ENCODE peak calls at places on chromosomes 2 and 18, in ten cellular contexts. I, O, Z, P, D, U, E, A, H and W are unnamed samples.

GRCh38 chr2:239485622-239486021 is 84.8 kb upstream of the HDAC4 start:
- DNase-seq in I (no peak), O (no peak), Z (no peak), P (no peak), D (no peak), U (no peak), E (no peak), A (no peak), H (no peak), W (no peak)

GRCh38 chr2:39780825-39781600 is 2.0 kb upstream of the THUMPD2 start:
- DNase-seq in I (no peak), O (no peak), Z (no peak), P (peak), D (peak), U (no peak), E (no peak), A (no peak), H (no peak), W (no peak)

GRCh38 chr2:36696533-36696932 is at the start of gene VIT:
- DNase-seq in I (no peak), O (no peak), Z (no peak), P (no peak), D (no peak), U (no peak), E (no peak), A (no peak), H (no peak), W (no peak)

GRCh38 chr2:160208662-160209229 is 8.7 kb upstream of the ITGB6 start:
- DNase-seq in I (no peak), O (no peak), Z (no peak), P (no peak), D (no peak), U (no peak), E (no peak), A (no peak), H (no peak), W (no peak)

GRCh38 chr2:126482582-126483464 is 173.1 kb upstream of the GYPC start:
- DNase-seq in I (no peak), O (no peak), Z (no peak), P (peak), D (peak), U (no peak), E (no peak), A (no peak), H (no peak), W (no peak)

GRCh38 chr2:240993446-240994160 is 4.8 kb upstream of the SNED1 start:
- DNase-seq in I (no peak), O (no peak), Z (no peak), P (no peak), D (no peak), U (no peak), E (no peak), A (peak), H (no peak), W (no peak)

GRCh38 chr18:77012751-77013550 is 119.6 kb downstream of the MBP start:
- DNase-seq in I (no peak), O (no peak), Z (no peak), P (no peak), D (no peak), U (no peak), E (no peak), A (no peak), H (no peak), W (no peak)

GRCh38 chr2:7083580-7084509 is 166.6 kb downstream of the RNF144A start:
- DNase-seq in I (peak), O (no peak), Z (no peak), P (peak), D (peak), U (no peak), E (no peak), A (no peak), H (peak), W (no peak)

GRCh38 chr2:174957049-174957448 is 48.1 kb downstream of the CHN1 start:
- DNase-seq in I (no peak), O (no peak), Z (no peak), P (no peak), D (no peak), U (no peak), E (no peak), A (no peak), H (no peak), W (no peak)

GRCh38 chr2:206990335-206990734 is 51.0 kb downstream of the CPO start:
- DNase-seq in I (no peak), O (no peak), Z (no peak), P (no peak), D (no peak), U (no peak), E (no peak), A (no peak), H (no peak), W (no peak)

GRCh38 chr18:44637210-44638051 is 43.3 kb upstream of the SETBP1 start:
- DNase-seq in I (no peak), O (peak), Z (no peak), P (no peak), D (no peak), U (no peak), E (no peak), A (no peak), H (no peak), W (no peak)

GRCh38 chr2:109230980-109231420 is 102.0 kb downstream of the SH3RF3 start:
- DNase-seq in I (no peak), O (no peak), Z (peak), P (no peak), D (no peak), U (no peak), E (no peak), A (no peak), H (no peak), W (no peak)
- H3K27ac ChIP-seq in I (no peak), O (no peak), Z (peak), P (no peak), D (no peak), U (peak), E (no peak), A (no peak), H (no peak), W (no peak)

GRCh38 chr18:6616981-6617380 is 112.5 kb upstream of the ARHGAP28 start:
- DNase-seq in I (no peak), O (no peak), Z (no peak), P (no peak), D (no peak), U (no peak), E (no peak), A (no peak), H (no peak), W (no peak)
- TF ChIP-seq CTCF in I (no peak), O (no peak), Z (no peak), P (no peak), D (no peak), U (no peak), E (no peak), A (no peak), H (no peak), W (no peak)

GRCh38 chr18:46250084-46250811 is 146.1 kb downstream of the HAUS1 start:
- DNase-seq in I (peak), O (no peak), Z (no peak), P (peak), D (no peak), U (no peak), E (no peak), A (no peak), H (peak), W (peak)
- H3K4me3 ChIP-seq in I (no peak), O (no peak), Z (no peak), P (peak), D (no peak), U (no peak), E (no peak), A (no peak), H (no peak), W (peak)

GRCh38 chr2:222794585-222795579 is 66.0 kb upstream of the ACSL3 start:
- DNase-seq in I (no peak), O (no peak), Z (no peak), P (no peak), D (peak), U (no peak), E (no peak), A (no peak), H (no peak), W (no peak)
- H3K27ac ChIP-seq in I (no peak), O (peak), Z (no peak), P (no peak), D (peak), U (no peak), E (no peak), A (no peak), H (no peak), W (no peak)

GRCh38 chr2:78355967-78356366 is 669.5 kb upstream of the REG3G start:
- DNase-seq in I (no peak), O (no peak), Z (no peak), P (no peak), D (no peak), U (no peak), E (no peak), A (no peak), H (no peak), W (no peak)

DNA sequence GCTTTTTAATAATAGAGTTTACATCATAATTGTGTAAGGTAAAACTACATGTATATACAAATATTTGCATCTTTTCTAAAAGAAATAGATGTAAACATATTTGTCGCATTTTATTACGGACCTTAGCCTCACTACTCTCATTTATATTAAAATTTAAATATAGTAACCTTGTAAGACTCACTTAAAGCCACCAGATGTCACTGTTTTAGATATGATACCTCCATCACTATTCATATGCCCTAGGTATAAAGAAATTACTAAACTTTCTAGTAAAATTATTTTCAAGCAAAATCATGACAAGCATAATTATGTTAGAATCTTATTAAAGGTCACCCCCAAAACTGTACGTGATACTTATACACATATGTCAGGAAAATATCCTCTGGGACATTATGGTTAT is 674.3 kb upstream of the REG3G start:
- DNase-seq in I (no peak), O (peak), Z (no peak), P (no peak), D (no peak), U (no peak), E (no peak), A (no peak), H (no peak), W (no peak)
- TF ChIP-seq CTCF in I (no peak), O (peak), Z (no peak), P (no peak), D (no peak), U (no peak), E (peak), A (no peak), H (no peak), W (no peak)

DNA sequence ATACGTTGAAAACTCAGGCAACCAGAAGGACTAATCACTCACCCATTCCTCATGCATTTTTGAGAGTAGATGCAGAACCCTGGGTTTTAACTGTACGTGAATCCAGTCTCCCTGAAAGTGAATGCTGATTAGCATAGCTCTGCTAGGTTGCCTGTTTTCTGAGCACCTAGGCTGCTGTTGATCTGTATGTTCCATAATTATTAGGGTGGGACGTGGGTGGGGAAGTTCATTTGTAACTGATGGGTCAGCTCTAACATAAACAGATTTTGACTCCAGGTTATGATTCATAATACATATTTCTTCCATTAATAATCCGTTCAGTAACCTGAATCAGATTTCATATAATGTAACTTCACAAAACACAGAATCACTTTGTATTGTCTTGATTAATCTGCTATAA is 379.0 kb upstream of the FANCL start:
- DNase-seq in I (peak), O (no peak), Z (no peak), P (no peak), D (no peak), U (no peak), E (no peak), A (no peak), H (no peak), W (no peak)
- H3K4me3 ChIP-seq in I (no peak), O (no peak), Z (no peak), P (no peak), D (no peak), U (no peak), E (no peak), A (no peak), H (no peak), W (no peak)

GRCh38 chr18:9535430-9535972 is 60.2 kb downstream of the RALBP1 start:
- DNase-seq in I (peak), O (no peak), Z (no peak), P (no peak), D (peak), U (no peak), E (peak), A (no peak), H (no peak), W (peak)
- H3K27ac ChIP-seq in I (peak), O (no peak), Z (no peak), P (no peak), D (peak), U (no peak), E (peak), A (peak), H (no peak), W (peak)

GRCh38 chr2:10447300-10448207 is 573 bp downstream of the ODC1 start:
- DNase-seq in I (peak), O (peak), Z (peak), P (peak), D (peak), U (peak), E (peak), A (no peak), H (no peak), W (no peak)
- TF ChIP-seq CTCF in I (peak), O (no peak), Z (peak), P (no peak), D (peak), U (no peak), E (no peak), A (no peak), H (peak), W (peak)

DNA sequence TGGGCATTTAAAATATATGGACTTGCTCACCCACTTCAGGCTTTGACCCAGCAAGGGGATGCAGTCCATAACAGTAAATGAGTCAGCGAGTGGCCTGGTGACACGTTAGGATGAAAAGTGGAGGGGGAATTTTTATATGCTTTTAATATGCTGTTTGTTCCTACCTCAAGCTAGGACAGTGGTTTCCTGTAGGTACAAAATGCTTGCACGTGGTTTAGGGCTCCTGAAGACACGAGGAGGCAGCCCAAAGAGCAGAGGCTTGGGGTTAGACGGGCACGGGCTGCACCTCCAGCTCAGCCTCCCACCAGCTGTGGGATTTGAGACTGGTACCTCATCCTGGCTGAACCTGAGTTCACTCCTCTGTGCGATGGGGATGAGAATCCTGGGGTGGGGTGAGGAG is 306.2 kb upstream of the CXCR4 start:
- DNase-seq in I (no peak), O (no peak), Z (no peak), P (no peak), D (no peak), U (no peak), E (no peak), A (no peak), H (no peak), W (no peak)
- H3K4me3 ChIP-seq in I (no peak), O (no peak), Z (no peak), P (peak), D (no peak), U (no peak), E (no peak), A (no peak), H (no peak), W (no peak)